ENCODE peak calls at places on chromosomes 1 and 21, in five cellular contexts. D, H, G, A and T are unnamed samples.
A peak's percentile ranks its signal among the peaks of the same experiment; 100 is the strongest.

GRCh38 chr1:17873007-17873675 is 118.0 kb downstream of the ACTL8 start:
- DNase-seq in D (no peak), H (no peak), G (no peak), A (no peak), T (no peak)

GRCh38 chr21:38669186-38669585 is 136.5 kb upstream of the ETS2 start:
- DNase-seq in D (peak; percentile 60), H (peak; percentile 8), G (no peak), A (no peak), T (no peak)

GRCh38 chr1:208174736-208175507 is 69.3 kb downstream of the PLXNA2 start:
- DNase-seq in D (no peak), H (no peak), G (no peak), A (no peak), T (no peak)

GRCh38 chr1:33119532-33120217 is 38.7 kb downstream of the AZIN2 start:
- DNase-seq in D (peak; percentile 84), H (no peak), G (no peak), A (no peak), T (no peak)

GRCh38 chr1:174225499-174226204 is 66.3 kb downstream of the RABGAP1L start:
- DNase-seq in D (no peak), H (no peak), G (no peak), A (no peak), T (no peak)

GRCh38 chr1:36366091-36366661 is 19.5 kb downstream of the STK40 start:
- DNase-seq in D (peak; percentile 76), H (no peak), G (no peak), A (no peak), T (peak; percentile 74)

GRCh38 chr1:70864302-70864701 is 183.3 kb downstream of the PTGER3 start:
- DNase-seq in D (no peak), H (no peak), G (no peak), A (no peak), T (no peak)

GRCh38 chr1:226967665-226968064 is 27.6 kb downstream of the COQ8A start:
- DNase-seq in D (no peak), H (no peak), G (no peak), A (no peak), T (peak; percentile 81)

GRCh38 chr21:28952686-28953085 is 40.0 kb downstream of the LTN1 start:
- DNase-seq in D (no peak), H (no peak), G (no peak), A (no peak), T (no peak)

GRCh38 chr1:200963076-200963475 is 60.4 kb downstream of the KIF21B start:
- DNase-seq in D (no peak), H (no peak), G (no peak), A (no peak), T (no peak)

GRCh38 chr1:180941518-180942275 is 29.0 kb downstream of the KIAA1614 start:
- DNase-seq in D (no peak), H (no peak), G (no peak), A (no peak), T (no peak)

GRCh38 chr1:156464825-156465452 is 35.6 kb downstream of the MEF2D start:
- DNase-seq in D (no peak), H (no peak), G (peak; percentile 49), A (no peak), T (no peak)

GRCh38 chr1:59446257-59446901 is 149.5 kb downstream of the FGGY start:
- DNase-seq in D (peak; percentile 7), H (no peak), G (no peak), A (no peak), T (peak; percentile 89)

GRCh38 chr1:245419572-245419971 is 264.8 kb downstream of the KIF26B start:
- DNase-seq in D (no peak), H (no peak), G (no peak), A (no peak), T (no peak)

GRCh38 chr1:66932291-66932690 is 7.5 kb downstream of the MIER1 start:
- DNase-seq in D (no peak), H (no peak), G (no peak), A (no peak), T (no peak)

GRCh38 chr1:230282157-230282556 is 144.0 kb downstream of the PGBD5 start:
- DNase-seq in D (no peak), H (no peak), G (no peak), A (no peak), T (peak; percentile 37)

GRCh38 chr21:29175408-29176147 is 45.1 kb downstream of the MAP3K7CL start:
- DNase-seq in D (no peak), H (no peak), G (no peak), A (no peak), T (no peak)

GRCh38 chr1:28509705-28510349 is 4.0 kb downstream of the RCC1 start:
- DNase-seq in D (no peak), H (no peak), G (no peak), A (no peak), T (no peak)

GRCh38 chr21:45138199-45139002 is 64.0 kb downstream of the ADARB1 start:
- DNase-seq in D (peak; percentile 92), H (peak; percentile 54), G (no peak), A (peak; percentile 37), T (peak; percentile 85)

GRCh38 chr21:26224351-26224750 is 53.8 kb upstream of the APP start:
- DNase-seq in D (no peak), H (no peak), G (no peak), A (no peak), T (no peak)

GRCh38 chr1:81978945-81979344 is 178.2 kb downstream of the ADGRL2 start:
- DNase-seq in D (peak; percentile 91), H (no peak), G (no peak), A (no peak), T (no peak)

GRCh38 chr1:240029418-240029817 is 62.3 kb upstream of the FMN2 start:
- DNase-seq in D (peak; percentile 6), H (no peak), G (no peak), A (no peak), T (no peak)

GRCh38 chr1:99472893-99473292 is 173.0 kb upstream of the PALMD start:
- DNase-seq in D (no peak), H (no peak), G (no peak), A (no peak), T (no peak)

GRCh38 chr1:48208652-48209051 is 13.9 kb upstream of the SLC5A9 start:
- DNase-seq in D (no peak), H (no peak), G (no peak), A (no peak), T (no peak)

DNA sequence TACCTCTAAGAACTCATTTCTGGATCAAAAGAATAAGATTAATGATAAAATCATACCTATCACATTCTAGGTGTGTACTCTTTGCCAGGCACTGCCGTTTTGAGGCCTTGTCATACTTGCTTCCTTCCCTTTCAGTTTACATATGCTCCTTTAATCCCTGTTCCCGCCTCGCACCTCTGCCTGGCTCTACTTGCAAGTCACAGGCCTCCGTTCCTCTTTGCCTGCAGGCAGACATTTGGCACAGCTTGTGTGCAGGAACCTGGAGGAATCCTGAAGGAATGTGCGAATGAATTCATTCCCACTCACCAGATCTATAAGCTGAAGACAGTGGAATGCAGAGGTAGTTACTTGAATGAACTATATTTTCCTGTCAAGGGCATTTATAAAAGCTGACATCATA is 13.8 kb downstream of the WLS start:
- DNase-seq in D (peak; percentile 55), H (no peak), G (no peak), A (no peak), T (no peak)
- TF ChIP-seq POLR2AphosphoS5 in D (no peak), H (no peak), G (no peak), A (no peak), T (no peak)

GRCh38 chr1:18899363-18900049 is 2.8 kb downstream of the ALDH4A1 start:
- DNase-seq in D (no peak), H (no peak), G (no peak), A (no peak), T (no peak)

GRCh38 chr1:18901952-18902522 is 318 bp downstream of the ALDH4A1 start:
- DNase-seq in D (peak; percentile 35), H (no peak), G (no peak), A (no peak), T (no peak)

GRCh38 chr1:18902523-18903312 is at the start of gene ALDH4A1:
- DNase-seq in D (peak; percentile 99), H (peak; percentile 96), G (peak; percentile 98), A (peak; percentile 92), T (peak; percentile 99)

GRCh38 chr1:18900303-18900841 is 2.0 kb downstream of the ALDH4A1 start:
- DNase-seq in D (no peak), H (no peak), G (no peak), A (no peak), T (no peak)

GRCh38 chr1:18901147-18901951 is 1.0 kb downstream of the ALDH4A1 start:
- DNase-seq in D (no peak), H (peak; percentile 80), G (no peak), A (no peak), T (no peak)
- TF ChIP-seq POLR2AphosphoS5 in D (no peak), H (no peak), G (no peak), A (no peak), T (no peak)

GRCh38 chr1:199226163-199226562 is 587.3 kb downstream of the PTPRC start:
- DNase-seq in D (no peak), H (no peak), G (no peak), A (peak; percentile 94), T (no peak)
- TF ChIP-seq POLR2AphosphoS5 in D (no peak), H (no peak), G (no peak), A (peak; percentile 63), T (no peak)

GRCh38 chr1:211480941-211481545 is 10.9 kb downstream of the RD3 start:
- DNase-seq in D (no peak), H (no peak), G (no peak), A (no peak), T (no peak)

GRCh38 chr1:211478376-211478775 is 13.6 kb downstream of the RD3 start:
- DNase-seq in D (no peak), H (no peak), G (no peak), A (no peak), T (no peak)

GRCh38 chr1:211478801-211479619 is 13.0 kb downstream of the RD3 start:
- DNase-seq in D (peak; percentile 36), H (no peak), G (no peak), A (no peak), T (no peak)

GRCh38 chr1:211482306-211482705 is 9.7 kb downstream of the RD3 start:
- DNase-seq in D (no peak), H (no peak), G (no peak), A (no peak), T (no peak)

GRCh38 chr1:211479624-211480023 is 12.3 kb downstream of the RD3 start:
- DNase-seq in D (no peak), H (no peak), G (no peak), A (no peak), T (no peak)
- TF ChIP-seq POLR2AphosphoS5 in D (no peak), H (no peak), G (no peak), A (no peak), T (no peak)

GRCh38 chr1:85584923-85585322 is 4.4 kb downstream of the CCN1 start:
- DNase-seq in D (peak; percentile 41), H (no peak), G (no peak), A (no peak), T (no peak)
- TF ChIP-seq POLR2AphosphoS5 in D (no peak), H (no peak), G (no peak), A (no peak), T (no peak)